ENCODE peak calls at places on chromosomes 2 and 18, in four cellular contexts. V is psoas muscle, E is brain microvascular endothelial cell, Y is endodermal cell. C is an unnamed sample.
A peak's percentile ranks its signal among the peaks of the same experiment; 100 is the strongest.

GRCh38 chr2:101975171-101975870 is 16.4 kb upstream of the IL1R2 start:
- DNase-seq in E (no peak), Y (no peak), V (no peak), C (no peak)

GRCh38 chr2:224958466-224958857 is 83.8 kb downstream of the DOCK10 start:
- DNase-seq in E (no peak), V (no peak), Y (no peak), C (no peak)

GRCh38 chr18:57077786-57078552 is 68.9 kb upstream of the BOD1L2 start:
- DNase-seq in E (no peak), Y (peak; percentile 58), V (no peak), C (no peak)

GRCh38 chr2:45675130-45675812 is 23.8 kb downstream of the PRKCE start:
- DNase-seq in Y (no peak), E (no peak), V (no peak), C (peak; percentile 76)

GRCh38 chr18:22709288-22710060 is 223.7 kb upstream of the RBBP8 start:
- DNase-seq in Y (no peak), E (no peak), V (peak; percentile 15), C (no peak)

GRCh38 chr2:49619804-49620203 is 465.5 kb upstream of the FSHR start:
- DNase-seq in Y (peak; percentile 58), V (no peak), E (no peak), C (no peak)

GRCh38 chr18:63154350-63155152 is 165.0 kb downstream of the BCL2 start:
- DNase-seq in Y (no peak), E (no peak), V (no peak), C (no peak)

GRCh38 chr2:102126169-102126568 is 16.4 kb upstream of the IL1R1 start:
- DNase-seq in V (no peak), Y (no peak), E (no peak), C (no peak)

GRCh38 chr2:239399404-239399999 is 1.3 kb downstream of the HDAC4 start:
- DNase-seq in Y (peak; percentile 57), E (no peak), V (no peak), C (no peak)

GRCh38 chr18:22278798-22279197 is 109.4 kb downstream of the GATA6 start:
- DNase-seq in V (no peak), Y (no peak), E (no peak), C (no peak)

GRCh38 chr18:79740741-79741700 is 56.7 kb upstream of the KCNG2 start:
- DNase-seq in Y (no peak), V (no peak), E (no peak), C (no peak)

GRCh38 chr18:2963048-2963447 is 49.9 kb downstream of the LPIN2 start:
- DNase-seq in Y (no peak), E (no peak), V (no peak), C (no peak)

GRCh38 chr2:100104718-100105677 is 37.4 kb downstream of the AFF3 start:
- DNase-seq in E (no peak), Y (peak; percentile 71), V (peak; percentile 31), C (no peak)

GRCh38 chr2:98827625-98828368 is 96.9 kb upstream of the MGAT4A start:
- DNase-seq in Y (peak; percentile 32), E (no peak), V (no peak), C (no peak)

GRCh38 chr2:205510345-205510744 is 172.0 kb upstream of the NRP2 start:
- DNase-seq in Y (no peak), V (no peak), E (no peak), C (no peak)

GRCh38 chr18:74456409-74457042 is 582 bp downstream of the DIPK1C start:
- DNase-seq in Y (peak; percentile 71), E (no peak), V (no peak), C (no peak)

GRCh38 chr2:218876562-218877219 is 4.0 kb upstream of the WNT10A start:
- DNase-seq in Y (peak; percentile 96), E (peak; percentile 68), V (no peak), C (no peak)

GRCh38 chr2:48287971-48288370 is 242.0 kb upstream of the STON1 start:
- DNase-seq in Y (no peak), V (no peak), E (no peak), C (no peak)

GRCh38 chr18:887716-888115 is 17.0 kb upstream of the ADCYAP1 start:
- DNase-seq in Y (no peak), E (no peak), V (no peak), C (no peak)

GRCh38 chr2:241302759-241303651 is 12.5 kb downstream of the HDLBP start:
- DNase-seq in E (no peak), V (no peak), Y (no peak), C (no peak)

GRCh38 chr2:227058888-227059399 is 105.1 kb downstream of the COL4A4 start:
- DNase-seq in E (no peak), Y (no peak), V (no peak), C (no peak)

GRCh38 chr2:53903011-53903410 is 43.2 kb upstream of the GPR75 start:
- DNase-seq in E (no peak), Y (no peak), V (no peak), C (no peak)

GRCh38 chr2:219245899-219246230 is 586 bp downstream of the STK16 start:
- DNase-seq in V (no peak), E (no peak), Y (no peak), C (peak; percentile 6)

GRCh38 chr2:241443486-241444223 is 64.7 kb downstream of the STK25 start:
- DNase-seq in Y (no peak), E (peak; percentile 51), V (no peak), C (peak; percentile 14)

GRCh38 chr2:160652236-160652635 is 158.6 kb upstream of the RBMS1 start:
- DNase-seq in Y (no peak), V (no peak), E (peak; percentile 13), C (no peak)

GRCh38 chr2:160650196-160651108 is 156.8 kb upstream of the RBMS1 start:
- DNase-seq in V (no peak), E (no peak), Y (no peak), C (no peak)

GRCh38 chr2:160647967-160648685 is 154.5 kb upstream of the RBMS1 start:
- DNase-seq in E (no peak), V (no peak), Y (no peak), C (peak; percentile 49)

GRCh38 chr2:160649698-160650097 is 156.1 kb upstream of the RBMS1 start:
- DNase-seq in V (no peak), E (no peak), Y (no peak), C (no peak)

GRCh38 chr2:160651416-160652200 is 158.0 kb upstream of the RBMS1 start:
- DNase-seq in E (peak; percentile 38), V (no peak), Y (no peak), C (no peak)
- H3K27ac ChIP-seq in E (no peak overlapping the region), V (no peak overlapping the region), Y (no peak overlapping the region), C (no peak overlapping the region)

GRCh38 chr2:237555560-237555959 is 10.8 kb upstream of the PRLH start:
- DNase-seq in V (no peak), Y (no peak), E (no peak), C (no peak)
- H3K27ac ChIP-seq in V (no peak overlapping the region), Y (no peak overlapping the region), E (no peak overlapping the region), C (no peak overlapping the region)

DNA sequence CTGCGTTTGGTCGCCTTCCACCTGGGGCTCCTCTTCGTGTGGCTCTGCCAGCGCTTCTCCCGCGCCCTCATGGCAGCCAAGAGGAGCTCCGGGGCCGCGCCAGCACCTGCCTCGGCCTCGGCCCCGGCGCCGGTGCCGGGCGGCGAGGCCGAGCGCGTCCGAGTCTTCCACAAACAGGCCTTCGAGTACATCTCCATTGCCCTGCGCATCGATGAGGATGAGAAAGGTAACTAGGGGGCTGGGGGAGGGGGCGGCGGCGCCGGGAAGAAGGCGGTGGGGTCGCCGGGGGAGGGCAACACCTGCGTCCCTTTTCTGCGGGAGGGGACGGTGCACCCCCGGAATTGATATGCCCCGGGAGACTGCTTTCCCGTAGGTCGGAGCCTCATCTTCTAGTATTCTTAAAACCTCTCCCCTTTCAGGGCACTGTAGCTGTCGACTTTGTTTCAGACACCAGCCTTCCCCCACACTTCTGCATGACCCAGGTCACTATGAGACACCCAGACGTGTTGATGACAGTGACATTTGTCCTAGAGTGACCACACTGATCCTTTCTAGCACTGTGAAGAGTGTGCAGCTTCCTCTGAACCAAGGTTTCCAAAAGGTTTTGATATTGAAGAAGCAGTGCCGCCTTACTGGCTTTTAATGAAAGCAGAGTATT is 794 bp downstream of the SPAST start:
- DNase-seq in E (peak; percentile 7), V (no peak), Y (no peak), C (peak; percentile 21)
- H3K27ac ChIP-seq in E (no peak overlapping the region), V (peak overlapping the region; percentile 88), Y (peak overlapping the region; percentile 95), C (peak overlapping the region; percentile 94)

GRCh38 chr2:30164131-30164925 is 17.5 kb downstream of the YPEL5 start:
- DNase-seq in V (no peak), E (no peak), Y (peak; percentile 56), C (no peak)
- H3K27ac ChIP-seq in V (no peak overlapping the region), E (no peak overlapping the region), Y (no peak overlapping the region), C (no peak overlapping the region)

GRCh38 chr18:13888317-13888716 is 27.0 kb downstream of the MC2R start:
- DNase-seq in V (no peak), E (no peak), Y (no peak), C (no peak)
- H3K27ac ChIP-seq in V (no peak overlapping the region), E (no peak overlapping the region), Y (no peak overlapping the region), C (no peak overlapping the region)

C was measured in RWPE1.